ENCODE peak calls at places on chromosomes 3 and 15, in seven cellular contexts. One of them, this sample, is unnamed. For H3K4me1, the result is how much of the 10 kb centered on the place peaks cover.

GRCh38 chr3:42085641-42086376 is 5.3 kb upstream of the TRAK1 start:
- DNase-seq in tibial nerve: no peak
- DNase-seq in SK-N-SH: no peak
- DNase-seq in A549: no peak
- DNase-seq in stomach: no peak
- DNase-seq in GM12878: no peak
- DNase-seq in ovary: no peak
- DNase-seq in this sample: no peak

GRCh38 chr15:88606437-88606794 is 14.7 kb upstream of the AEN start:
- DNase-seq in SK-N-SH: no peak
- DNase-seq in tibial nerve: no peak
- DNase-seq in ovary: no peak
- DNase-seq in GM12878: no peak
- DNase-seq in stomach: no peak
- DNase-seq in A549: no peak
- DNase-seq in this sample: no peak

GRCh38 chr15:64667736-64668161 is 107.6 kb downstream of the RBPMS2 start:
- DNase-seq in tibial nerve: no peak
- DNase-seq in SK-N-SH: no peak
- DNase-seq in ovary: no peak
- DNase-seq in A549: no peak
- DNase-seq in stomach: no peak
- DNase-seq in GM12878: no peak
- DNase-seq in this sample: no peak

GRCh38 chr3:146524961-146525360 is 19.4 kb downstream of the PLSCR1 start:
- DNase-seq in GM12878: no peak
- DNase-seq in A549: peak
- DNase-seq in tibial nerve: no peak
- DNase-seq in ovary: no peak
- DNase-seq in SK-N-SH: no peak
- DNase-seq in stomach: no peak
- DNase-seq in this sample: no peak

GRCh38 chr15:64634576-64635485 is 140.6 kb downstream of the RBPMS2 start:
- DNase-seq in A549: peak
- DNase-seq in SK-N-SH: no peak
- DNase-seq in tibial nerve: no peak
- DNase-seq in stomach: no peak
- DNase-seq in GM12878: peak
- DNase-seq in ovary: no peak
- DNase-seq in this sample: no peak

GRCh38 chr3:98521897-98522537 is 685 bp downstream of the CLDND1 start:
- DNase-seq in A549: peak
- DNase-seq in GM12878: no peak
- DNase-seq in ovary: peak
- DNase-seq in SK-N-SH: peak
- DNase-seq in stomach: peak
- DNase-seq in tibial nerve: peak
- DNase-seq in this sample: peak

GRCh38 chr3:171829841-171830559 is 13.1 kb upstream of the TMEM212 start:
- DNase-seq in ovary: peak
- DNase-seq in A549: peak
- DNase-seq in GM12878: no peak
- DNase-seq in tibial nerve: peak
- DNase-seq in SK-N-SH: peak
- DNase-seq in stomach: peak
- DNase-seq in this sample: peak

GRCh38 chr3:169147246-169148008 is 516.1 kb downstream of the MECOM start:
- DNase-seq in A549: peak
- DNase-seq in tibial nerve: no peak
- DNase-seq in SK-N-SH: peak
- DNase-seq in ovary: no peak
- DNase-seq in stomach: peak
- DNase-seq in GM12878: no peak
- DNase-seq in this sample: peak

GRCh38 chr15:59304807-59305206 is 67.9 kb downstream of the MYO1E start:
- DNase-seq in tibial nerve: no peak
- DNase-seq in SK-N-SH: no peak
- DNase-seq in stomach: no peak
- DNase-seq in GM12878: no peak
- DNase-seq in ovary: peak
- DNase-seq in A549: no peak
- DNase-seq in this sample: no peak

GRCh38 chr3:61141184-61141583 is 110.1 kb downstream of the FHIT start:
- DNase-seq in A549: no peak
- DNase-seq in ovary: no peak
- DNase-seq in GM12878: no peak
- DNase-seq in stomach: no peak
- DNase-seq in tibial nerve: no peak
- DNase-seq in SK-N-SH: no peak
- DNase-seq in this sample: no peak

GRCh38 chr3:44970916-44971490 is 5.0 kb downstream of the ZDHHC3 start:
- DNase-seq in A549: no peak
- DNase-seq in SK-N-SH: no peak
- DNase-seq in ovary: no peak
- DNase-seq in tibial nerve: no peak
- DNase-seq in stomach: no peak
- DNase-seq in GM12878: no peak
- DNase-seq in this sample: no peak

GRCh38 chr3:164533275-164533674 is 545.0 kb downstream of the SI start:
- DNase-seq in stomach: no peak
- DNase-seq in GM12878: no peak
- DNase-seq in ovary: no peak
- DNase-seq in tibial nerve: no peak
- DNase-seq in SK-N-SH: no peak
- DNase-seq in A549: no peak
- DNase-seq in this sample: no peak

GRCh38 chr15:100170280-100170654 is 171.5 kb downstream of the ADAMTS17 start:
- DNase-seq in SK-N-SH: no peak
- DNase-seq in tibial nerve: no peak
- DNase-seq in A549: no peak
- DNase-seq in ovary: no peak
- DNase-seq in stomach: no peak
- DNase-seq in GM12878: peak
- DNase-seq in this sample: no peak

GRCh38 chr15:99438691-99439523 is 126.9 kb upstream of the MEF2A start:
- DNase-seq in GM12878: no peak
- DNase-seq in A549: no peak
- DNase-seq in tibial nerve: no peak
- DNase-seq in stomach: peak
- DNase-seq in SK-N-SH: no peak
- DNase-seq in ovary: peak
- DNase-seq in this sample: peak

GRCh38 chr3:126358038-126358815 is 1.0 kb upstream of the KLF15 start:
- DNase-seq in ovary: no peak
- DNase-seq in GM12878: no peak
- DNase-seq in tibial nerve: no peak
- DNase-seq in stomach: no peak
- DNase-seq in SK-N-SH: no peak
- DNase-seq in A549: no peak
- DNase-seq in this sample: no peak

GRCh38 chr3:49899815-49900214 is 3.9 kb downstream of the MST1R start:
- DNase-seq in GM12878: no peak
- DNase-seq in tibial nerve: no peak
- DNase-seq in stomach: no peak
- DNase-seq in A549: no peak
- DNase-seq in SK-N-SH: peak
- DNase-seq in ovary: no peak
- DNase-seq in this sample: no peak

GRCh38 chr3:17055374-17056276 is 170.9 kb downstream of the PLCL2 start:
- DNase-seq in ovary: no peak
- DNase-seq in tibial nerve: no peak
- DNase-seq in SK-N-SH: no peak
- DNase-seq in GM12878: peak
- DNase-seq in A549: no peak
- DNase-seq in stomach: no peak
- DNase-seq in this sample: no peak

DNA sequence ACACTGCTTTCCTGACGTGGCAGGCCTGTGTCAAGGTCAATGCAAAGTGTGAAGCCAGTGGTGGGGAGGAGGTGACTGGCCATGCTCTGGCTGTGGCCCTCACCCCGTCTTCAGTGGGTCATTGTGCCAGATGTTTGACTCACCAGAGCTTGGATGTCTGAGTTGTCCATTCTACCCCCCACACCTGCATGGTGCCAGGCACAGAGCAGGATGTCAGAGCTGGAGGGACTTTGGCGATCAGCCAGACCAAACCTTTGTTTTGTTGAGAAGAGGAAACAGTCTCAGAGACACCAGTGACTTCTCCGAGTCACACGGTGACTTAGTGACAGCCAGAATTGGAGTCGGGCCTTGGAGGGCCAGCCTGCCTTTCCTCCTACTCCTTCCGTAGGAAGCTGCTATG is 49.5 kb downstream of the SMAD6 start:
- DNase-seq in tibial nerve: no peak
- DNase-seq in SK-N-SH: no peak
- DNase-seq in GM12878: no peak
- DNase-seq in stomach: peak
- DNase-seq in ovary: no peak
- DNase-seq in A549: peak
- DNase-seq in this sample: no peak
- H3K4me1 ChIP-seq in tibial nerve: half or more
- H3K4me1 ChIP-seq in SK-N-SH: under half
- H3K4me1 ChIP-seq in GM12878: under half
- H3K4me1 ChIP-seq in stomach: half or more
- H3K4me1 ChIP-seq in ovary: under half
- H3K4me1 ChIP-seq in A549: half or more
- H3K4me1 ChIP-seq in this sample: under half

GRCh38 chr15:90873998-90874605 is 5.7 kb downstream of the FURIN start:
- DNase-seq in SK-N-SH: no peak
- DNase-seq in GM12878: no peak
- DNase-seq in A549: peak
- DNase-seq in stomach: peak
- DNase-seq in tibial nerve: no peak
- DNase-seq in ovary: no peak
- DNase-seq in this sample: peak
- TF ChIP-seq EP300 in SK-N-SH: no peak
- TF ChIP-seq EP300 in GM12878: no peak
- TF ChIP-seq EP300 in A549: peak
- TF ChIP-seq EP300 in stomach: no peak
- TF ChIP-seq EP300 in tibial nerve: no peak
- TF ChIP-seq EP300 in ovary: no peak
- TF ChIP-seq EP300 in this sample: no peak

DNA sequence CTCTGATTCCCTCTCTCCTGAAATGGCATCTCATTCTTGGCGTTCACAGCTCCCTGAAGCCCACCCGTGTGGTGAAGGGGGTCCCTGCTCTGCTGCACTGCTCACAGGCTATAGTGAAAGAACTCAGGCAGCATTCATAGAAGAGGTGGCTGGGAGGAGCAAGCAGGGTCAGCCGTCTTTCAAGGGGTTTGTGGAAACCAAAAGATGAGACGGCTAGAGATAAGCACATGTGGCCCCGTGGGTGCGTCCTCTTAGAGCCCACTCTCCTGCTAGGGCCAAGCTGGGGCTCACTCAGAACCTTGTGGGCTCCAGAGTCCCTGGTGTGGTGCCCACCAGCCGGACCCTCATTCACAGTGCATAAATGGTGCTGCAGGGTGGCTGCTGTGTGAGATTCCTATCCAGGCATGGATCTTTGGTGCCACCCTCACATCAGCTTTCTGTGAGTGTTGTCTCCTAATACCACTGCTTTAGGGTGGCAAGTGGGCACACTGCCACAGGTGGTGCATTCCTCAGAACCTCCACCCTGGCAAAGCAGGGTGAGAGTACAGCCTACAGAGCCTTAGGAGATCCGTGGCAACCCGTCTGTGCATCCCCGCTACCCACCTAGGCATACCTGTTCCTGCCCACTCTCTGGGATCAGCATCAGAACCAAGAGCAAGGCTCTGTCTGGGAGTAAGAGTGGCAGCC is 11.2 kb upstream of the SEMA4B start:
- DNase-seq in tibial nerve: no peak
- DNase-seq in SK-N-SH: no peak
- DNase-seq in GM12878: no peak
- DNase-seq in ovary: no peak
- DNase-seq in stomach: no peak
- DNase-seq in A549: no peak
- DNase-seq in this sample: no peak
- H3K4me1 ChIP-seq in tibial nerve: half or more
- H3K4me1 ChIP-seq in SK-N-SH: under half
- H3K4me1 ChIP-seq in GM12878: under half
- H3K4me1 ChIP-seq in ovary: under half
- H3K4me1 ChIP-seq in stomach: half or more
- H3K4me1 ChIP-seq in A549: half or more
- H3K4me1 ChIP-seq in this sample: half or more

GRCh38 chr3:12392101-12392878 is 92.0 kb upstream of the TSEN2 start:
- DNase-seq in tibial nerve: no peak
- DNase-seq in GM12878: no peak
- DNase-seq in SK-N-SH: no peak
- DNase-seq in stomach: no peak
- DNase-seq in A549: no peak
- DNase-seq in ovary: no peak
- DNase-seq in this sample: no peak

GRCh38 chr3:12396475-12396874 is 87.8 kb upstream of the TSEN2 start:
- DNase-seq in stomach: no peak
- DNase-seq in ovary: no peak
- DNase-seq in A549: no peak
- DNase-seq in SK-N-SH: no peak
- DNase-seq in GM12878: no peak
- DNase-seq in tibial nerve: no peak
- DNase-seq in this sample: no peak

GRCh38 chr3:12394516-12395271 is 89.6 kb upstream of the TSEN2 start:
- DNase-seq in SK-N-SH: no peak
- DNase-seq in tibial nerve: no peak
- DNase-seq in GM12878: no peak
- DNase-seq in stomach: no peak
- DNase-seq in A549: no peak
- DNase-seq in ovary: no peak
- DNase-seq in this sample: no peak

GRCh38 chr3:12395349-12396012 is 88.8 kb upstream of the TSEN2 start:
- DNase-seq in GM12878: peak
- DNase-seq in SK-N-SH: no peak
- DNase-seq in stomach: no peak
- DNase-seq in ovary: no peak
- DNase-seq in tibial nerve: no peak
- DNase-seq in A549: no peak
- DNase-seq in this sample: no peak

GRCh38 chr3:12393894-12394293 is 90.4 kb upstream of the TSEN2 start:
- DNase-seq in stomach: no peak
- DNase-seq in ovary: no peak
- DNase-seq in tibial nerve: peak
- DNase-seq in SK-N-SH: no peak
- DNase-seq in GM12878: no peak
- DNase-seq in A549: peak
- DNase-seq in this sample: no peak
- TF ChIP-seq EP300 in stomach: no peak
- TF ChIP-seq EP300 in ovary: no peak
- TF ChIP-seq EP300 in tibial nerve: peak
- TF ChIP-seq EP300 in SK-N-SH: no peak
- TF ChIP-seq EP300 in GM12878: no peak
- TF ChIP-seq EP300 in A549: peak
- TF ChIP-seq EP300 in this sample: no peak

DNA sequence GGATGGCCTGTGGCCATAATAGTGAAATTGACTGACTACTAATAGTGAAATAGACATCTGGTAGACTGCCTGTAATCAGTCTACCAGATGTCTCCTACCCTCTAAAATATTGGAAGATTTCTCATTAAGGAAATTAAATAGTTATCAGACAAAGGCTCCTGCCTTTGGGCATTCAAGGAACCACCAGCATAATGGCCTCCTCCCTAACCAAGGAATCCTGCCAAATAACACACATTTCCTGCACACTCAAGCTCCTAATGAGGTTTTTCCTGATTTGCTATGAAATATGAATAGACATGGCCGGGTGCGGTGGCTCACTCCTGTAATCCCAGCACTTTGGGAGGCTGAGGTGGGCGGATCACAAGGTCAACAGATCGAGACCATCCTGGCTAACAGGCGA is 14.6 kb downstream of the NUSAP1 start:
- DNase-seq in stomach: no peak
- DNase-seq in ovary: no peak
- DNase-seq in SK-N-SH: no peak
- DNase-seq in tibial nerve: no peak
- DNase-seq in A549: no peak
- DNase-seq in GM12878: no peak
- DNase-seq in this sample: no peak
- H3K4me1 ChIP-seq in stomach: under half
- H3K4me1 ChIP-seq in ovary: under half
- H3K4me1 ChIP-seq in SK-N-SH: under half
- H3K4me1 ChIP-seq in tibial nerve: under half
- H3K4me1 ChIP-seq in A549: under half
- H3K4me1 ChIP-seq in GM12878: under half
- H3K4me1 ChIP-seq in this sample: under half